ENCODE peak calls at places on chromosomes 7 and 10, in ten cellular contexts. One of them, this sample, is unnamed.

GRCh38 chr10:69439350-69439739 is 11.9 kb upstream of the TSPAN15 start:
- DNase-seq in keratinocyte: no peak
- DNase-seq in GM23338: no peak
- DNase-seq in lower leg skin: peak
- DNase-seq in IMR-90: no peak
- DNase-seq in naive thymus-derived CD4-positive, alpha-beta T cell: no peak
- DNase-seq in cardiac muscle cell: no peak
- DNase-seq in mesendoderm: no peak
- DNase-seq in fibroblast of lung: no peak
- DNase-seq in ovary: no peak
- DNase-seq in this sample: no peak

GRCh38 chr10:78331391-78331922 is 297.8 kb downstream of the RPS24 start:
- DNase-seq in cardiac muscle cell: peak
- DNase-seq in lower leg skin: no peak
- DNase-seq in GM23338: no peak
- DNase-seq in IMR-90: peak
- DNase-seq in keratinocyte: no peak
- DNase-seq in mesendoderm: no peak
- DNase-seq in naive thymus-derived CD4-positive, alpha-beta T cell: no peak
- DNase-seq in ovary: peak
- DNase-seq in fibroblast of lung: peak
- DNase-seq in this sample: no peak

GRCh38 chr10:14653271-14654161 is 121.2 kb downstream of the FAM107B start:
- DNase-seq in lower leg skin: no peak
- DNase-seq in GM23338: peak
- DNase-seq in naive thymus-derived CD4-positive, alpha-beta T cell: peak
- DNase-seq in ovary: no peak
- DNase-seq in keratinocyte: peak
- DNase-seq in cardiac muscle cell: peak
- DNase-seq in mesendoderm: peak
- DNase-seq in fibroblast of lung: peak
- DNase-seq in IMR-90: peak
- DNase-seq in this sample: peak

GRCh38 chr7:85150624-85151023 is 36.2 kb downstream of the SEMA3D start:
- DNase-seq in GM23338: no peak
- DNase-seq in naive thymus-derived CD4-positive, alpha-beta T cell: no peak
- DNase-seq in ovary: no peak
- DNase-seq in IMR-90: no peak
- DNase-seq in cardiac muscle cell: no peak
- DNase-seq in fibroblast of lung: no peak
- DNase-seq in mesendoderm: no peak
- DNase-seq in lower leg skin: no peak
- DNase-seq in keratinocyte: no peak
- DNase-seq in this sample: no peak

GRCh38 chr7:130875901-130876300 is 141.9 kb upstream of the KLF14 start:
- DNase-seq in ovary: no peak
- DNase-seq in lower leg skin: no peak
- DNase-seq in keratinocyte: no peak
- DNase-seq in naive thymus-derived CD4-positive, alpha-beta T cell: no peak
- DNase-seq in IMR-90: peak
- DNase-seq in mesendoderm: no peak
- DNase-seq in fibroblast of lung: no peak
- DNase-seq in GM23338: peak
- DNase-seq in cardiac muscle cell: no peak
- DNase-seq in this sample: no peak

GRCh38 chr10:90047243-90047729 is 345.9 kb downstream of the KIF20B start:
- DNase-seq in lower leg skin: no peak
- DNase-seq in keratinocyte: no peak
- DNase-seq in fibroblast of lung: no peak
- DNase-seq in IMR-90: no peak
- DNase-seq in mesendoderm: no peak
- DNase-seq in ovary: no peak
- DNase-seq in cardiac muscle cell: no peak
- DNase-seq in GM23338: no peak
- DNase-seq in naive thymus-derived CD4-positive, alpha-beta T cell: no peak
- DNase-seq in this sample: no peak

GRCh38 chr7:45267262-45267661 is 109.7 kb downstream of the RAMP3 start:
- DNase-seq in mesendoderm: no peak
- DNase-seq in IMR-90: peak
- DNase-seq in fibroblast of lung: peak
- DNase-seq in cardiac muscle cell: peak
- DNase-seq in naive thymus-derived CD4-positive, alpha-beta T cell: no peak
- DNase-seq in lower leg skin: no peak
- DNase-seq in ovary: no peak
- DNase-seq in keratinocyte: no peak
- DNase-seq in GM23338: peak
- DNase-seq in this sample: no peak

GRCh38 chr10:585502-585901 is 104.0 kb downstream of the DIP2C start:
- DNase-seq in naive thymus-derived CD4-positive, alpha-beta T cell: no peak
- DNase-seq in IMR-90: no peak
- DNase-seq in ovary: no peak
- DNase-seq in cardiac muscle cell: no peak
- DNase-seq in keratinocyte: no peak
- DNase-seq in fibroblast of lung: no peak
- DNase-seq in lower leg skin: no peak
- DNase-seq in GM23338: peak
- DNase-seq in mesendoderm: peak
- DNase-seq in this sample: no peak

GRCh38 chr10:7194571-7194970 is 216.3 kb downstream of the SFMBT2 start:
- DNase-seq in keratinocyte: no peak
- DNase-seq in naive thymus-derived CD4-positive, alpha-beta T cell: no peak
- DNase-seq in ovary: no peak
- DNase-seq in fibroblast of lung: no peak
- DNase-seq in cardiac muscle cell: no peak
- DNase-seq in mesendoderm: no peak
- DNase-seq in GM23338: no peak
- DNase-seq in lower leg skin: no peak
- DNase-seq in IMR-90: no peak
- DNase-seq in this sample: no peak

GRCh38 chr7:155361363-155361680 is 63.6 kb downstream of the INSIG1 start:
- DNase-seq in ovary: no peak
- DNase-seq in lower leg skin: no peak
- DNase-seq in cardiac muscle cell: no peak
- DNase-seq in naive thymus-derived CD4-positive, alpha-beta T cell: no peak
- DNase-seq in mesendoderm: no peak
- DNase-seq in keratinocyte: no peak
- DNase-seq in GM23338: no peak
- DNase-seq in fibroblast of lung: no peak
- DNase-seq in IMR-90: no peak
- DNase-seq in this sample: peak

GRCh38 chr7:155009570-155010157 is 6.7 kb upstream of the PAXIP1 start:
- DNase-seq in GM23338: peak
- DNase-seq in cardiac muscle cell: peak
- DNase-seq in keratinocyte: no peak
- DNase-seq in naive thymus-derived CD4-positive, alpha-beta T cell: no peak
- DNase-seq in IMR-90: no peak
- DNase-seq in fibroblast of lung: no peak
- DNase-seq in ovary: no peak
- DNase-seq in lower leg skin: no peak
- DNase-seq in mesendoderm: peak
- DNase-seq in this sample: no peak

GRCh38 chr10:3876563-3876962 is 91.6 kb upstream of the KLF6 start:
- DNase-seq in cardiac muscle cell: no peak
- DNase-seq in ovary: no peak
- DNase-seq in mesendoderm: no peak
- DNase-seq in keratinocyte: no peak
- DNase-seq in naive thymus-derived CD4-positive, alpha-beta T cell: no peak
- DNase-seq in lower leg skin: no peak
- DNase-seq in IMR-90: no peak
- DNase-seq in fibroblast of lung: peak
- DNase-seq in GM23338: peak
- DNase-seq in this sample: no peak
- H3K4me3 ChIP-seq in cardiac muscle cell: no peak
- H3K4me3 ChIP-seq in ovary: no peak
- H3K4me3 ChIP-seq in mesendoderm: no peak
- H3K4me3 ChIP-seq in keratinocyte: no peak
- H3K4me3 ChIP-seq in naive thymus-derived CD4-positive, alpha-beta T cell: no peak
- H3K4me3 ChIP-seq in lower leg skin: no peak
- H3K4me3 ChIP-seq in IMR-90: no peak
- H3K4me3 ChIP-seq in fibroblast of lung: no peak
- H3K4me3 ChIP-seq in GM23338: no peak
- H3K4me3 ChIP-seq in this sample: no peak

DNA sequence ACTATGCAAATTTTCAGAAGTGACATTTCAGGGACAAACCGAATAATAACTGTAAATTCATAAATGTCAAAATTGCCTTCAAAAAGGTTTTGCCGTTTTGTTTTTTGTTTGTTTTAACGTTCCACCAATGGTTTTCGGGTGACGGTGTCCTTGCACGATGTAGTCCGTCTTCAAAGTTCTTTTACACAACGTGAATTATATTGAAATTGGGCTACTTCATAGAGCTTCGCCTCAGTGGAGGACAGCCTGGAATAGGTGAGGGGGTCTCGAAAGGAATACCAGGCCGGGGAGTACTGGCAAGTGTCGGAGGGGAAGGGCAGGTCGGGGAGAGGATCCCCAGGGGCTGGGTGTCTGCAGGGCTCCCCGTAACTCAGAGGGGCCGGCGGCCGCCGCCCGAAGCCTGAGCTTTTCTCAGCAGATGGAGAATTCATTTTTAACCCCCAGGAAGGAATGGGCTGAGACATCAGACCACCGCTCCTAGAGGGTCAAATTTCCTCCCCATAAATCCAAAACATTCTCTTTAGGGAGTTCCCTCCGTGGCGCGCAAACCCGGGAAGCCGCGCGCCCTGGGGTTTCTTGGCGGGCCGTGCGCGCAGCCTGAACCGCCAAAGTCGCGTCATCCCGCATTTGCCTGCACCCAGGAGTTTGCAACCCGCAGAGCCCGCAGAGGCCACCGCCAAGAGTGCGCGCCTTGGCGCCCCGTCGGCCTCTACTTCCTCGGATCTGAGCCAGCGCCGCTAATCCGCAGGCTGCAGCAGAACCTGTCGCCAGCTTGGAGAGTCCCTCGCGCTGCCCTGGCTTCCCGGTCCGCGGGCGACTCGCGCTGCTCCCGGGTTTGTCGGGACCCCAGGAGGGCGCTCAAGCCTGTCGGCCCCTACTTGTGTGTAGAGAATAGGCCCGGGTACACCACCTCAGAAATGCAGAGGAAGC is 17.3 kb upstream of the EVX1 start:
- DNase-seq in fibroblast of lung: no peak
- DNase-seq in GM23338: peak
- DNase-seq in keratinocyte: no peak
- DNase-seq in lower leg skin: no peak
- DNase-seq in ovary: no peak
- DNase-seq in mesendoderm: no peak
- DNase-seq in IMR-90: no peak
- DNase-seq in naive thymus-derived CD4-positive, alpha-beta T cell: no peak
- DNase-seq in cardiac muscle cell: no peak
- DNase-seq in this sample: no peak
- H3K4me3 ChIP-seq in fibroblast of lung: no peak
- H3K4me3 ChIP-seq in GM23338: peak
- H3K4me3 ChIP-seq in keratinocyte: no peak
- H3K4me3 ChIP-seq in lower leg skin: no peak
- H3K4me3 ChIP-seq in ovary: no peak
- H3K4me3 ChIP-seq in mesendoderm: no peak
- H3K4me3 ChIP-seq in IMR-90: no peak
- H3K4me3 ChIP-seq in naive thymus-derived CD4-positive, alpha-beta T cell: no peak
- H3K4me3 ChIP-seq in cardiac muscle cell: peak
- H3K4me3 ChIP-seq in this sample: no peak

DNA sequence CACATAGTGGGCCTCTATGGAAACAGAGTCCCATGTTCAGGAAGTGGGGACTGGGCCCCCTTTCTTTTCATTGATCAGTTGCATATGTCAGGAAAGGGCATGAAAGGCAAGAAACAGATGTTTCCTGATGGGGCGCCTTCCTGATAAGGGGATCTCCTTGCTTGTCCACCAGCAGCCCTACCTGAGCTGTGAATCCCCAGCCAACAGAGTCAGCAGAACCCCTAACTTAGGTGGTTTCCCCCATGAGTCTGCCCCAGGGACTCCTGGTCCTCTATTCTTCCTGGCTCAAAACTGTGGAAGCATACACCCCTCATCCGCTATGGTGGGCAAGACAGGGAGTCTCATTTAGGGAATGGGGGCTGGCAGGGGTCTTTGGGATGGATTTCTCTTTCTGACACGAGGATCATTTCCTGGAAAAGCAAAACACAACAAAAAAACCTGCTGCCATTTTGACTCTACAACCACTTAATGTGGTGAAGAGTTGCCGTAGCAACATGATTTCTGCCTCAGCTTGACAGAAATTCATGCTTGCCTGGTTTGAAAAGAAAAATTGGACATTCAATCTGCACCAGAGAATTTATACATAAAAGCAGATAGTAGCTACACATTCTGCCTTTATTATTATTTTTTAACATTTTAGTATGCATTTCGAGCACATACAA is 119.8 kb downstream of the SPAG6 start:
- DNase-seq in keratinocyte: no peak
- DNase-seq in IMR-90: no peak
- DNase-seq in cardiac muscle cell: no peak
- DNase-seq in ovary: no peak
- DNase-seq in fibroblast of lung: no peak
- DNase-seq in GM23338: no peak
- DNase-seq in mesendoderm: no peak
- DNase-seq in naive thymus-derived CD4-positive, alpha-beta T cell: no peak
- DNase-seq in lower leg skin: no peak
- DNase-seq in this sample: no peak
- H3K4me3 ChIP-seq in keratinocyte: no peak
- H3K4me3 ChIP-seq in IMR-90: no peak
- H3K4me3 ChIP-seq in cardiac muscle cell: no peak
- H3K4me3 ChIP-seq in ovary: no peak
- H3K4me3 ChIP-seq in fibroblast of lung: no peak
- H3K4me3 ChIP-seq in GM23338: no peak
- H3K4me3 ChIP-seq in mesendoderm: no peak
- H3K4me3 ChIP-seq in naive thymus-derived CD4-positive, alpha-beta T cell: no peak
- H3K4me3 ChIP-seq in lower leg skin: no peak
- H3K4me3 ChIP-seq in this sample: no peak

GRCh38 chr10:95830044-95830443 is 74.1 kb downstream of the ENTPD1 start:
- DNase-seq in cardiac muscle cell: no peak
- DNase-seq in fibroblast of lung: no peak
- DNase-seq in IMR-90: no peak
- DNase-seq in GM23338: no peak
- DNase-seq in naive thymus-derived CD4-positive, alpha-beta T cell: no peak
- DNase-seq in lower leg skin: no peak
- DNase-seq in ovary: no peak
- DNase-seq in mesendoderm: no peak
- DNase-seq in keratinocyte: no peak
- DNase-seq in this sample: no peak

GRCh38 chr10:95832216-95833037 is 75.3 kb upstream of the CC2D2B start:
- DNase-seq in fibroblast of lung: no peak
- DNase-seq in ovary: no peak
- DNase-seq in cardiac muscle cell: no peak
- DNase-seq in naive thymus-derived CD4-positive, alpha-beta T cell: no peak
- DNase-seq in keratinocyte: no peak
- DNase-seq in GM23338: no peak
- DNase-seq in lower leg skin: no peak
- DNase-seq in IMR-90: no peak
- DNase-seq in mesendoderm: no peak
- DNase-seq in this sample: no peak

GRCh38 chr10:95831515-95831914 is 75.6 kb downstream of the ENTPD1 start:
- DNase-seq in cardiac muscle cell: no peak
- DNase-seq in naive thymus-derived CD4-positive, alpha-beta T cell: no peak
- DNase-seq in fibroblast of lung: no peak
- DNase-seq in mesendoderm: no peak
- DNase-seq in ovary: no peak
- DNase-seq in lower leg skin: no peak
- DNase-seq in keratinocyte: no peak
- DNase-seq in IMR-90: no peak
- DNase-seq in GM23338: no peak
- DNase-seq in this sample: no peak

GRCh38 chr10:95833038-95833673 is 74.6 kb upstream of the CC2D2B start:
- DNase-seq in lower leg skin: no peak
- DNase-seq in cardiac muscle cell: no peak
- DNase-seq in keratinocyte: no peak
- DNase-seq in IMR-90: peak
- DNase-seq in GM23338: no peak
- DNase-seq in ovary: no peak
- DNase-seq in fibroblast of lung: no peak
- DNase-seq in naive thymus-derived CD4-positive, alpha-beta T cell: no peak
- DNase-seq in mesendoderm: no peak
- DNase-seq in this sample: no peak

GRCh38 chr10:95831076-95831475 is 75.1 kb downstream of the ENTPD1 start:
- DNase-seq in ovary: no peak
- DNase-seq in IMR-90: no peak
- DNase-seq in lower leg skin: no peak
- DNase-seq in fibroblast of lung: no peak
- DNase-seq in GM23338: no peak
- DNase-seq in keratinocyte: no peak
- DNase-seq in naive thymus-derived CD4-positive, alpha-beta T cell: no peak
- DNase-seq in mesendoderm: no peak
- DNase-seq in cardiac muscle cell: no peak
- DNase-seq in this sample: no peak
- H3K4me3 ChIP-seq in ovary: no peak
- H3K4me3 ChIP-seq in IMR-90: no peak
- H3K4me3 ChIP-seq in lower leg skin: no peak
- H3K4me3 ChIP-seq in fibroblast of lung: no peak
- H3K4me3 ChIP-seq in GM23338: no peak
- H3K4me3 ChIP-seq in keratinocyte: no peak
- H3K4me3 ChIP-seq in naive thymus-derived CD4-positive, alpha-beta T cell: no peak
- H3K4me3 ChIP-seq in mesendoderm: no peak
- H3K4me3 ChIP-seq in cardiac muscle cell: no peak
- H3K4me3 ChIP-seq in this sample: no peak